ENCODE peak calls at places on chromosomes 13 and 19, in nine cellular contexts. W is astrocyte, Y is IMR-90, I is PC-3, P is hepatocyte, Z is Karpas-422, G is neuronal stem cell, E is GM23248, V is K562. N is an unnamed sample.

GRCh38 chr13:114017028-114017630 is 43.3 kb upstream of the C13orf46 start:
- DNase-seq in E (peak), Y (peak), W (no peak), G (no peak), P (no peak), Z (no peak), V (no peak), I (peak), N (peak)

GRCh38 chr19:2016041-2016807 is 710 bp upstream of the BTBD2 start:
- DNase-seq in V (peak), P (peak), E (peak), G (peak), Y (peak), Z (peak), I (peak), W (peak), N (peak)

GRCh38 chr13:64568748-64569147 is 2661.4 kb downstream of the PCDH9 start:
- DNase-seq in W (no peak), Z (no peak), G (no peak), I (no peak), Y (no peak), E (no peak), V (no peak), P (no peak), N (no peak)

GRCh38 chr19:10816691-10817090 is 19.3 kb downstream of the TMED1 start:
- DNase-seq in P (peak), G (no peak), Z (no peak), V (no peak), E (no peak), I (no peak), W (no peak), Y (no peak), N (no peak)

GRCh38 chr13:50543767-50544166 is 299.7 kb downstream of the DLEU7 start:
- DNase-seq in P (peak), G (no peak), Z (no peak), E (peak), V (no peak), Y (peak), W (peak), I (peak), N (no peak)

GRCh38 chr13:25715760-25716159 is 336.1 kb downstream of the SHISA2 start:
- DNase-seq in P (no peak), E (no peak), V (no peak), Z (no peak), I (no peak), G (no peak), W (no peak), Y (no peak), N (no peak)

GRCh38 chr13:101618440-101619187 is 166.1 kb downstream of the ITGBL1 start:
- DNase-seq in W (no peak), G (no peak), Y (no peak), E (no peak), P (no peak), Z (no peak), V (no peak), I (no peak), N (no peak)

GRCh38 chr13:51551446-51551845 is 32.8 kb upstream of the WDFY2 start:
- DNase-seq in Z (no peak), E (no peak), P (no peak), V (no peak), I (no peak), W (no peak), G (no peak), Y (no peak), N (no peak)

GRCh38 chr13:94854688-94855087 is 142.3 kb upstream of the SOX21 start:
- DNase-seq in P (no peak), E (no peak), G (no peak), Z (no peak), V (no peak), I (no peak), Y (no peak), W (no peak), N (no peak)

GRCh38 chr13:105307776-105308175 is 1227.7 kb downstream of the EFNB2 start:
- DNase-seq in E (no peak), V (no peak), I (no peak), Y (no peak), Z (no peak), P (no peak), W (no peak), G (no peak), N (no peak)

GRCh38 chr19:10408511-10409291 is 5.4 kb upstream of the CDC37 start:
- DNase-seq in I (no peak), Z (no peak), E (peak), Y (no peak), V (peak), G (no peak), P (no peak), W (no peak), N (no peak)

GRCh38 chr19:6458695-6459355 is 767 bp downstream of the SLC25A23 start:
- DNase-seq in W (no peak), E (peak), G (no peak), V (peak), P (peak), Z (peak), I (peak), Y (no peak), N (no peak)

GRCh38 chr13:24251525-24251924 is 57.9 kb upstream of the C1QTNF9 start:
- DNase-seq in Y (no peak), G (no peak), W (no peak), E (no peak), I (no peak), P (no peak), Z (no peak), V (no peak), N (no peak)

GRCh38 chr19:23222998-23223652 is 27.1 kb downstream of the ZNF724 start:
- DNase-seq in W (no peak), P (no peak), V (no peak), Z (no peak), I (peak), Y (no peak), G (no peak), E (no peak), N (no peak)

GRCh38 chr13:110590577-110590976 is 24.8 kb upstream of the NAXD start:
- DNase-seq in V (no peak), E (no peak), Y (no peak), Z (no peak), I (no peak), W (no peak), G (no peak), P (no peak), N (no peak)

GRCh38 chr19:51124729-51125128 is at the start of gene SIGLEC9:
- DNase-seq in P (no peak), V (no peak), G (no peak), I (no peak), Z (no peak), Y (no peak), W (no peak), E (no peak), N (no peak)

GRCh38 chr19:44807162-44807561 is 1.7 kb upstream of the BCAM start:
- DNase-seq in P (peak), G (no peak), W (no peak), Z (no peak), E (peak), I (peak), Y (no peak), V (peak), N (peak)

GRCh38 chr13:98507060-98507797 is 69.7 kb downstream of the STK24 start:
- DNase-seq in Z (no peak), W (peak), G (no peak), V (no peak), E (peak), I (peak), P (peak), Y (no peak), N (peak)

GRCh38 chr13:101127741-101128353 is 288.5 kb downstream of the NALCN start:
- DNase-seq in I (peak), G (peak), Z (peak), P (peak), V (peak), E (peak), Y (peak), W (peak), N (peak)

DNA sequence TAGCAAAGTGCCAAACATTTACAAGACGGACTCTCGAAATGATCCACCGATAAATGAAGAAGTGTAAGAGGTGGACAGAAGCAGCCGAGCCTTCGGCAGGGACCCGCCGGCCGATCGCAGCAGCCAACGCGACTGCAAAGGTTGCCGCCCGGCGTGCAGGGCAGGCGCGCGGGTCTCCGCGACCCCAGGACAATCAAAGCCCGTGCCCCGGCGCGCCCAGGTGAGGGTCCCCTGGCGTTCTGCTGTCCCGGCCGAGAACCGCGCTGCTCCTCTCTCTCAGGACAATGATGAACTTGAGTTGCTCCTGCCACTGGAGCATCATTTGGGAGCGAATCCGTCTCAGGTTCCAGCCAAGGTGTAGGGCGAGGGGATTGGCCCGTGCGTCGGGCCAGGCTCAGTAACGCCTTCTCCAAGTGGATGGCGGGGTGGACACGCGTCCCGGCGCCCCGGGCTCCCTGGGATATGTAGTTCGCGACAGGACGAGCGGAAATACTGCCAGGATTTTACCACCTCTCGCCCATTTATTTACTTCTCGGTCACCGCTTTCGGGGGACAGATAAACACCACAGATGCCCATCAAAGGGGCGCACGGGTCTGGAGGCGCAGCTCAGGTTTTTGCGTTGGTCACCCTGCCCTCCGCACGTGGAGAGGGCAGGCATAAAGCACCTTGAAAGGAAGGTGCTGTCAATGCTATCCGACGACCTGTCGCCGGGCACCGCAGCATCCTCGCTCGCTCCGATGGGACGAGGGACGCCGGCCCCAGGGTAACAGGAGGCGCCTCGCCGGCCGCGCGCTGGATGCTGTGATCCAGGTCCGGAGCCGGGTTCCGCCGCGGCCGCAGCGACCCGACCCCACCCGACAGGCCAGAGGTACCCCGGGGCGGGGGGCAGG is at the start of the genes BIVM and POGLUT2:
- DNase-seq in G (peak), E (peak), P (peak), Y (peak), W (peak), V (peak), I (peak), Z (no peak), N (peak)
- H3K4me2 ChIP-seq in G (peak), E (peak), P (peak), Y (peak), W (peak), V (peak), I (peak), Z (no peak), N (peak)

DNA sequence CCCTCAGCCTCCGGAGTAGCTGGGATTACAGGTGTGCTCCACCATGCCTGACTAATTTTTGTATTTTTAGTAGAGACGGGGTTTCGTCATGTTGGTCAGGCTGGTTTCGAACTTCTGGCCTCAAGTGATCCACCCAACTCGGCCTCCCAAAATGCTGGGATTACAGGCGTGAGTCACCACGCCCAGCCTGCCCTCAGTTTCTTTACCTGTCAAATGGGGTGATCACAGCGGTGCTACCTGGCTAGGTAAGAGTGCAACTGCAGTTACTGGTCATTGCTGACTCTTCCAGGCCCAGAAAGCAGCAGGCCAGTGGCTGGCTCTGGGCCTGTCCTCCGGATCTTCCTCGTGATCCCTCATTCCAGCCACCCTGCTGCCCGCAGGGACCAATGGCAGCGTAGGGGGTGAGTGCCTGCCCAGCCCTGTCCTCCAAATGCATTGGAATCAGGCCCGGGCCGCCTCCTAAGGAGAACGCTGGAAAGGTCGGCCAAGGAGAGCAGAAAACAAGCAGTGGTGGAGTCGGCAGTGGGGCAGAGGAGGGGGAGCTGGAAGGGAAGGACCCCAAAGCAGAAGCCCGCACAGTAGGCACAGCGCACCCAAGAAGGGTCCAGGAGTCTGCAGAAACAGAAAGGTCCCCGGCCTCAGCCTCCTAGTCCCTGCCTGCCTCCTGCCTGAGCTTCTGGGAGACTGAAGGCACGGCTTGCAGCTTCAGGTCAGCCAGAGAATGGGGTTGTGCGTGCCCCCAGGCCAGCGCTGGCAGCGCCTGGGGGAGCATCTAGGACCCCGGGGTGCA is 1.8 kb upstream of the SLC27A1 start:
- DNase-seq in P (no peak), W (no peak), I (no peak), Y (no peak), E (peak), V (no peak), G (no peak), Z (no peak), N (no peak)
- H3K4me2 ChIP-seq in P (peak), W (peak), I (peak), Y (peak), E (peak), V (peak), G (peak), Z (peak), N (peak)

DNA sequence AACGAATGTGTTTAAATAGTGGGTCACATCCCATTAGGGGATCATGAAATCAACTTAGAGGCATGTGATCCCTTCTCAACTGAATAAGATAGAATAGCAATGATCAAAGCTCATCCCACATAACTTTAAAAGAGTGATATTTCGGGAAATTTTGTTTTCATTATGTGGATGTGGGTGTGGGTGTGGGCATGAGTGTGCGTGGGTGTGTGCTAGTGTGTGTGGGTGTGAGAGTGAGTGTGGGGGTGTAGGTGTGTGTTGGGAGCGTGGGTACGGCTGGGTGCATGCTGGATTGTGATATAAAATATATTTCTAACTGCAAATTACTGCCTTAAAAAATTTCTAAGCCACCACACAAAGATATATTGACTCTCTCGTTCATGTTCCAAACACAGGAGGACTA is 15.9 kb downstream of the RXFP2 start:
- DNase-seq in W (no peak), I (no peak), P (no peak), V (no peak), G (no peak), E (no peak), Z (no peak), Y (no peak), N (no peak)
- H3K4me2 ChIP-seq in W (peak), I (no peak), P (no peak), V (no peak), G (no peak), E (peak), Z (no peak), Y (no peak), N (no peak)

DNA sequence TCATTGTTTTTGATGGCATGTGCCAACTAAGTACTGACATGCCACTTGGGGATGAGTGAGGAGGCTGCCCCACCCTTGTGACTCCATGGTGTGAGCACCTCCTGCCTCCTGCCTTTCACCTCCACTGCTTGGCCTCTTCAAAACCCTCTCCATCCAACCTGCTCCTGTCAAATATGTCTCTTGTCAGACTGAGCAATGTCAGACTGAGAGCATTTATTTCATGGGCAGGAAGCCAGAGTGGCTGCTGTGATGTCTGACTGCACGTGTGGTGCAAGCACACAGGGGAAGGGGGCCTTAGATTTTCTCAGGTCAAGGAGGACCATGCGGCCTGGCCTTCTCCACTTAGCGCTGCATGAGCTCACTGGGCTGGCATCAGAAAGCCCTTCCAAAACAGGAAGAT is 68.3 kb downstream of the STARD13 start:
- DNase-seq in I (peak), E (no peak), V (no peak), G (no peak), W (no peak), Z (no peak), Y (no peak), P (no peak), N (no peak)
- H3K4me2 ChIP-seq in I (peak), E (no peak), V (no peak), G (no peak), W (no peak), Z (no peak), Y (no peak), P (peak), N (no peak)

GRCh38 chr19:58555920-58556632 is 1.2 kb upstream of the CHMP2A start:
- DNase-seq in P (peak), V (no peak), W (no peak), I (no peak), Z (no peak), Y (no peak), E (no peak), G (no peak), N (no peak)

GRCh38 chr19:58558066-58558622 is at the start of gene UBE2M:
- DNase-seq in W (peak), E (peak), P (peak), I (no peak), Y (no peak), Z (peak), V (peak), G (no peak), N (peak)

GRCh38 chr19:58556633-58557252 is 1.7 kb downstream of the UBE2M start:
- DNase-seq in Y (no peak), P (no peak), Z (no peak), W (no peak), V (no peak), G (no peak), E (no peak), I (no peak), N (no peak)

GRCh38 chr19:58558623-58559274 is 338 bp upstream of the UBE2M start:
- DNase-seq in W (peak), I (peak), Y (peak), E (peak), G (peak), Z (peak), P (peak), V (peak), N (peak)

GRCh38 chr19:58557253-58558065 is 952 bp downstream of the UBE2M start:
- DNase-seq in E (peak), Y (no peak), P (peak), I (no peak), G (no peak), Z (peak), W (no peak), V (no peak), N (no peak)
- H3K4me2 ChIP-seq in E (peak), Y (peak), P (peak), I (peak), G (peak), Z (peak), W (peak), V (peak), N (peak)

GRCh38 chr19:5130371-5131030 is 161.6 kb downstream of the KDM4B start:
- DNase-seq in V (no peak), W (no peak), I (no peak), Y (no peak), Z (peak), P (no peak), E (no peak), G (no peak), N (no peak)
- H3K4me2 ChIP-seq in V (no peak), W (no peak), I (no peak), Y (no peak), Z (peak), P (no peak), E (no peak), G (no peak), N (no peak)